ENCODE peak calls at places on chromosomes 7 and 10, in seven cellular contexts. One of them, this sample, is unnamed.

GRCh38 chr7:64599341-64599740 is 36.5 kb upstream of the ZNF680 start:
- DNase-seq in HCT116: no peak
- DNase-seq in heart left ventricle: no peak
- DNase-seq in foreskin keratinocyte: no peak
- DNase-seq in NT2/D1: no peak
- DNase-seq in thyroid gland: no peak
- DNase-seq in CD4-positive, alpha-beta memory T cell: no peak
- DNase-seq in this sample: no peak

GRCh38 chr7:55019329-55019690 is 493 bp downstream of the EGFR start:
- DNase-seq in HCT116: no peak
- DNase-seq in heart left ventricle: peak; percentile 71
- DNase-seq in foreskin keratinocyte: peak; percentile 14
- DNase-seq in CD4-positive, alpha-beta memory T cell: no peak
- DNase-seq in NT2/D1: peak; percentile 27
- DNase-seq in thyroid gland: peak; percentile 89
- DNase-seq in this sample: peak; percentile 64

GRCh38 chr7:137990251-137990901 is 11.5 kb downstream of the CREB3L2 start:
- DNase-seq in HCT116: no peak
- DNase-seq in NT2/D1: no peak
- DNase-seq in CD4-positive, alpha-beta memory T cell: no peak
- DNase-seq in foreskin keratinocyte: peak; percentile 98
- DNase-seq in heart left ventricle: no peak
- DNase-seq in thyroid gland: no peak
- DNase-seq in this sample: no peak

GRCh38 chr7:36462551-36463137 is 73.0 kb downstream of the ANLN start:
- DNase-seq in thyroid gland: no peak
- DNase-seq in foreskin keratinocyte: no peak
- DNase-seq in NT2/D1: no peak
- DNase-seq in heart left ventricle: no peak
- DNase-seq in HCT116: no peak
- DNase-seq in CD4-positive, alpha-beta memory T cell: no peak
- DNase-seq in this sample: no peak

GRCh38 chr10:116272497-116273221 is at the start of gene GFRA1:
- DNase-seq in HCT116: no peak
- DNase-seq in heart left ventricle: no peak
- DNase-seq in thyroid gland: no peak
- DNase-seq in NT2/D1: no peak
- DNase-seq in foreskin keratinocyte: no peak
- DNase-seq in CD4-positive, alpha-beta memory T cell: no peak
- DNase-seq in this sample: no peak

GRCh38 chr10:68271104-68271882 is 39.4 kb upstream of the ATOH7 start:
- DNase-seq in NT2/D1: no peak
- DNase-seq in CD4-positive, alpha-beta memory T cell: no peak
- DNase-seq in HCT116: no peak
- DNase-seq in heart left ventricle: peak; percentile 34
- DNase-seq in thyroid gland: no peak
- DNase-seq in foreskin keratinocyte: no peak
- DNase-seq in this sample: peak; percentile 45

GRCh38 chr7:80146561-80146960 is 11.9 kb downstream of the GNAI1 start:
- DNase-seq in heart left ventricle: no peak
- DNase-seq in foreskin keratinocyte: no peak
- DNase-seq in NT2/D1: no peak
- DNase-seq in thyroid gland: no peak
- DNase-seq in CD4-positive, alpha-beta memory T cell: no peak
- DNase-seq in HCT116: no peak
- DNase-seq in this sample: no peak

GRCh38 chr7:26305048-26305868 is 13.6 kb downstream of the SNX10 start:
- DNase-seq in heart left ventricle: no peak
- DNase-seq in foreskin keratinocyte: no peak
- DNase-seq in NT2/D1: no peak
- DNase-seq in HCT116: no peak
- DNase-seq in thyroid gland: no peak
- DNase-seq in CD4-positive, alpha-beta memory T cell: no peak
- DNase-seq in this sample: no peak

GRCh38 chr7:71221549-71221948 is 89.6 kb downstream of the GALNT17 start:
- DNase-seq in NT2/D1: no peak
- DNase-seq in heart left ventricle: no peak
- DNase-seq in thyroid gland: no peak
- DNase-seq in foreskin keratinocyte: no peak
- DNase-seq in HCT116: no peak
- DNase-seq in CD4-positive, alpha-beta memory T cell: no peak
- DNase-seq in this sample: peak; percentile 41

GRCh38 chr10:78742730-78743615 is 325.8 kb upstream of the ZMIZ1 start:
- DNase-seq in CD4-positive, alpha-beta memory T cell: peak; percentile 2
- DNase-seq in foreskin keratinocyte: no peak
- DNase-seq in heart left ventricle: peak; percentile 57
- DNase-seq in thyroid gland: no peak
- DNase-seq in HCT116: no peak
- DNase-seq in NT2/D1: no peak
- DNase-seq in this sample: no peak

GRCh38 chr7:5215313-5215712 is 25.3 kb downstream of the WIPI2 start:
- DNase-seq in thyroid gland: no peak
- DNase-seq in foreskin keratinocyte: no peak
- DNase-seq in NT2/D1: no peak
- DNase-seq in CD4-positive, alpha-beta memory T cell: no peak
- DNase-seq in heart left ventricle: no peak
- DNase-seq in HCT116: no peak
- DNase-seq in this sample: no peak

GRCh38 chr7:28732037-28732869 is 225.9 kb downstream of the TRIL start:
- DNase-seq in NT2/D1: no peak
- DNase-seq in heart left ventricle: peak; percentile 42
- DNase-seq in thyroid gland: no peak
- DNase-seq in CD4-positive, alpha-beta memory T cell: no peak
- DNase-seq in foreskin keratinocyte: no peak
- DNase-seq in HCT116: no peak
- DNase-seq in this sample: no peak

GRCh38 chr7:116356333-116356965 is 143.1 kb upstream of the CAV2 start:
- DNase-seq in thyroid gland: peak; percentile 65
- DNase-seq in NT2/D1: no peak
- DNase-seq in heart left ventricle: no peak
- DNase-seq in CD4-positive, alpha-beta memory T cell: no peak
- DNase-seq in HCT116: no peak
- DNase-seq in foreskin keratinocyte: peak; percentile 15
- DNase-seq in this sample: no peak

GRCh38 chr7:82559203-82559805 is 115.7 kb upstream of the CACNA2D1 start:
- DNase-seq in thyroid gland: peak; percentile 15
- DNase-seq in heart left ventricle: peak; percentile 29
- DNase-seq in NT2/D1: no peak
- DNase-seq in HCT116: no peak
- DNase-seq in foreskin keratinocyte: peak; percentile 45
- DNase-seq in CD4-positive, alpha-beta memory T cell: no peak
- DNase-seq in this sample: no peak

GRCh38 chr10:13402016-13402415 is 53.9 kb upstream of the SEPHS1 start:
- DNase-seq in HCT116: no peak
- DNase-seq in CD4-positive, alpha-beta memory T cell: no peak
- DNase-seq in foreskin keratinocyte: no peak
- DNase-seq in NT2/D1: no peak
- DNase-seq in heart left ventricle: no peak
- DNase-seq in thyroid gland: peak; percentile 29
- DNase-seq in this sample: no peak

GRCh38 chr10:123821136-123821535 is 70.5 kb downstream of the CPXM2 start:
- DNase-seq in thyroid gland: no peak
- DNase-seq in foreskin keratinocyte: no peak
- DNase-seq in heart left ventricle: no peak
- DNase-seq in HCT116: no peak
- DNase-seq in CD4-positive, alpha-beta memory T cell: no peak
- DNase-seq in NT2/D1: no peak
- DNase-seq in this sample: no peak

GRCh38 chr7:96380111-96380512 is 58.2 kb upstream of the SLC25A13 start:
- DNase-seq in foreskin keratinocyte: no peak
- DNase-seq in NT2/D1: no peak
- DNase-seq in thyroid gland: peak; percentile 54
- DNase-seq in heart left ventricle: no peak
- DNase-seq in CD4-positive, alpha-beta memory T cell: no peak
- DNase-seq in HCT116: no peak
- DNase-seq in this sample: no peak

GRCh38 chr10:85916999-85917573 is 449.5 kb downstream of the GRID1 start:
- DNase-seq in thyroid gland: peak; percentile 75
- DNase-seq in NT2/D1: no peak
- DNase-seq in heart left ventricle: no peak
- DNase-seq in HCT116: no peak
- DNase-seq in CD4-positive, alpha-beta memory T cell: no peak
- DNase-seq in foreskin keratinocyte: no peak
- DNase-seq in this sample: no peak

GRCh38 chr7:120842131-120842621 is 15.8 kb downstream of the TSPAN12 start:
- DNase-seq in HCT116: no peak
- DNase-seq in thyroid gland: no peak
- DNase-seq in foreskin keratinocyte: peak; percentile 26
- DNase-seq in CD4-positive, alpha-beta memory T cell: no peak
- DNase-seq in NT2/D1: no peak
- DNase-seq in heart left ventricle: no peak
- DNase-seq in this sample: no peak

GRCh38 chr10:71973777-71974488 is 9.7 kb downstream of the CHST3 start:
- DNase-seq in foreskin keratinocyte: no peak
- DNase-seq in NT2/D1: no peak
- DNase-seq in thyroid gland: no peak
- DNase-seq in heart left ventricle: no peak
- DNase-seq in CD4-positive, alpha-beta memory T cell: no peak
- DNase-seq in HCT116: no peak
- DNase-seq in this sample: no peak
- H3K4me1 ChIP-seq in foreskin keratinocyte: peaks cover 39% of the 10 kb centered on the region
- H3K4me1 ChIP-seq in NT2/D1: peaks cover 12% of the 10 kb centered on the region
- H3K4me1 ChIP-seq in thyroid gland: peaks cover 35% of the 10 kb centered on the region
- H3K4me1 ChIP-seq in heart left ventricle: peaks cover 86% of the 10 kb centered on the region
- H3K4me1 ChIP-seq in CD4-positive, alpha-beta memory T cell: no peaks in the 10 kb centered on the region
- H3K4me1 ChIP-seq in HCT116: peaks cover 40% of the 10 kb centered on the region
- H3K4me1 ChIP-seq in this sample: peaks cover 76% of the 10 kb centered on the region

GRCh38 chr7:122315507-122316466 is 11.2 kb upstream of the FEZF1 start:
- DNase-seq in NT2/D1: no peak
- DNase-seq in heart left ventricle: no peak
- DNase-seq in foreskin keratinocyte: no peak
- DNase-seq in CD4-positive, alpha-beta memory T cell: no peak
- DNase-seq in thyroid gland: no peak
- DNase-seq in HCT116: no peak
- DNase-seq in this sample: no peak

GRCh38 chr7:122311719-122312118 is 7.2 kb upstream of the FEZF1 start:
- DNase-seq in CD4-positive, alpha-beta memory T cell: no peak
- DNase-seq in NT2/D1: no peak
- DNase-seq in foreskin keratinocyte: no peak
- DNase-seq in heart left ventricle: no peak
- DNase-seq in HCT116: no peak
- DNase-seq in thyroid gland: no peak
- DNase-seq in this sample: peak; percentile 36

GRCh38 chr7:122316467-122317394 is 12.2 kb upstream of the FEZF1 start:
- DNase-seq in thyroid gland: no peak
- DNase-seq in CD4-positive, alpha-beta memory T cell: no peak
- DNase-seq in HCT116: no peak
- DNase-seq in heart left ventricle: no peak
- DNase-seq in foreskin keratinocyte: no peak
- DNase-seq in NT2/D1: no peak
- DNase-seq in this sample: no peak

GRCh38 chr7:122312789-122313188 is 8.2 kb upstream of the FEZF1 start:
- DNase-seq in foreskin keratinocyte: no peak
- DNase-seq in thyroid gland: no peak
- DNase-seq in heart left ventricle: no peak
- DNase-seq in CD4-positive, alpha-beta memory T cell: no peak
- DNase-seq in NT2/D1: no peak
- DNase-seq in HCT116: no peak
- DNase-seq in this sample: no peak

DNA sequence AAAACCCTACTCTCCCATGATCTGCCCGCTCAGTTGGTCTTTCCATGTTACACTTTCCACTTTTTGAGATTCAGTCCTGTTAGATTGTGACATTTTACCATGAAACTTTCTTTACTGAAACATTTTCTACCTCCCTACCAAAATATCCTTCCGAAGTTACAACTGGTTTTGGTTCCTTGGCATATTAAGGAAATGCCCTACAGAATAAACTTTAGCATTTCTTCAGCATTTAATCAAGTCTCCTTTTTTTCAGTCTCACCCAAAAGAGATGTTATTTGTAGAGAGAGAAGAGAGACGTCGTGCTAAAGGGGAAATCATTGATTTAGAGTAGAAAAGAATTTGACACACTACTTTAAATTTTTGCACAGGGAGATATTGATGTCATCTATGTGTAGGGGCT is 9.7 kb upstream of the FEZF1 start:
- DNase-seq in CD4-positive, alpha-beta memory T cell: no peak
- DNase-seq in NT2/D1: no peak
- DNase-seq in foreskin keratinocyte: no peak
- DNase-seq in thyroid gland: no peak
- DNase-seq in HCT116: no peak
- DNase-seq in heart left ventricle: no peak
- DNase-seq in this sample: no peak
- H3K27me3 ChIP-seq in CD4-positive, alpha-beta memory T cell: peaks cover 16% of the 10 kb centered on the region
- H3K27me3 ChIP-seq in NT2/D1: peaks cover 100% of the 10 kb centered on the region
- H3K27me3 ChIP-seq in foreskin keratinocyte: peaks cover 100% of the 10 kb centered on the region
- H3K27me3 ChIP-seq in thyroid gland: peaks cover 50% of the 10 kb centered on the region
- H3K27me3 ChIP-seq in HCT116: no peaks in the 10 kb centered on the region
- H3K27me3 ChIP-seq in heart left ventricle: peaks cover 59% of the 10 kb centered on the region
- H3K27me3 ChIP-seq in this sample: peaks cover 7% of the 10 kb centered on the region

GRCh38 chr7:7821517-7821916 is 103.1 kb upstream of the RPA3 start:
- DNase-seq in NT2/D1: no peak
- DNase-seq in heart left ventricle: no peak
- DNase-seq in HCT116: no peak
- DNase-seq in CD4-positive, alpha-beta memory T cell: no peak
- DNase-seq in thyroid gland: no peak
- DNase-seq in foreskin keratinocyte: no peak
- DNase-seq in this sample: no peak

GRCh38 chr7:7819442-7820247 is 101.2 kb upstream of the RPA3 start:
- DNase-seq in CD4-positive, alpha-beta memory T cell: no peak
- DNase-seq in thyroid gland: no peak
- DNase-seq in foreskin keratinocyte: no peak
- DNase-seq in HCT116: no peak
- DNase-seq in heart left ventricle: no peak
- DNase-seq in NT2/D1: no peak
- DNase-seq in this sample: no peak

GRCh38 chr7:7817748-7818147 is 99.3 kb upstream of the RPA3 start:
- DNase-seq in CD4-positive, alpha-beta memory T cell: peak; percentile 14
- DNase-seq in thyroid gland: no peak
- DNase-seq in heart left ventricle: no peak
- DNase-seq in HCT116: no peak
- DNase-seq in foreskin keratinocyte: no peak
- DNase-seq in NT2/D1: no peak
- DNase-seq in this sample: no peak

GRCh38 chr7:7820939-7821338 is 102.5 kb upstream of the RPA3 start:
- DNase-seq in thyroid gland: no peak
- DNase-seq in CD4-positive, alpha-beta memory T cell: no peak
- DNase-seq in foreskin keratinocyte: no peak
- DNase-seq in heart left ventricle: no peak
- DNase-seq in NT2/D1: peak; percentile 47
- DNase-seq in HCT116: no peak
- DNase-seq in this sample: no peak

GRCh38 chr7:7820409-7820808 is 102.0 kb upstream of the RPA3 start:
- DNase-seq in NT2/D1: no peak
- DNase-seq in heart left ventricle: no peak
- DNase-seq in HCT116: no peak
- DNase-seq in thyroid gland: no peak
- DNase-seq in CD4-positive, alpha-beta memory T cell: no peak
- DNase-seq in foreskin keratinocyte: no peak
- DNase-seq in this sample: no peak
- H3K4me1 ChIP-seq in NT2/D1: no peaks in the 10 kb centered on the region
- H3K4me1 ChIP-seq in heart left ventricle: peaks cover 2% of the 10 kb centered on the region
- H3K4me1 ChIP-seq in HCT116: no peaks in the 10 kb centered on the region
- H3K4me1 ChIP-seq in thyroid gland: peaks cover 6% of the 10 kb centered on the region
- H3K4me1 ChIP-seq in CD4-positive, alpha-beta memory T cell: peaks cover 26% of the 10 kb centered on the region
- H3K4me1 ChIP-seq in foreskin keratinocyte: no peaks in the 10 kb centered on the region
- H3K4me1 ChIP-seq in this sample: no peaks in the 10 kb centered on the region

DNA sequence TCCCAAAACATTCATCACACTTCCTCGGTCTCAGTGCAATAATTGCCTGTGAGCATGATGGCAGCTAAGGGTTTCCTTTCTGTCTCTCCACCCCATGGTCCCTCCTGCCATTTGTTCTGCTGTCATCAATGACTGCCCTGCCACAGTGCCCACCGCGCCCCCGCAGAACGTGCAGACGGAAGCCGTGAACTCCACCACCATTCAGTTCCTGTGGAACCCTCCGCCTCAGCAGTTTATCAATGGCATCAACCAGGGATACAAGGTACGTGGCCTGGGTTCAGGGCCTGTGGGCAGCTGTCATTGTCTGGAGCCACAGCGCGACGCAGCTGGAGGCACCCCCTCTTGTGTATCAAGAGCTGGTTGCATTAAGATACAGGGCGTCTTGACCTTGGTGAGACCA is 632.9 kb upstream of the FOXK1 start:
- DNase-seq in CD4-positive, alpha-beta memory T cell: no peak
- DNase-seq in foreskin keratinocyte: no peak
- DNase-seq in NT2/D1: no peak
- DNase-seq in HCT116: no peak
- DNase-seq in heart left ventricle: no peak
- DNase-seq in thyroid gland: no peak
- DNase-seq in this sample: no peak
- H3K27me3 ChIP-seq in CD4-positive, alpha-beta memory T cell: no peaks in the 10 kb centered on the region
- H3K27me3 ChIP-seq in foreskin keratinocyte: no peaks in the 10 kb centered on the region
- H3K27me3 ChIP-seq in NT2/D1: no peaks in the 10 kb centered on the region
- H3K27me3 ChIP-seq in HCT116: peaks cover 15% of the 10 kb centered on the region
- H3K27me3 ChIP-seq in heart left ventricle: no peaks in the 10 kb centered on the region
- H3K27me3 ChIP-seq in thyroid gland: no peaks in the 10 kb centered on the region
- H3K27me3 ChIP-seq in this sample: no peaks in the 10 kb centered on the region

This sample was measured in testis.